ENCODE peak calls at places on chromosomes 5 and 9, in five cellular contexts. O is K562, T is SK-N-SH, V is GM12878, S is HepG2. A is an unnamed sample.

GRCh38 chr9:105150991-105151685 is 93.3 kb upstream of the SLC44A1 start:
- DNase-seq in S (no peak), O (no peak), T (no peak), V (no peak), A (no peak)

GRCh38 chr9:36864491-36865410 is 169.3 kb downstream of the PAX5 start:
- DNase-seq in O (no peak), T (no peak), S (no peak), V (no peak), A (no peak)

GRCh38 chr5:134091626-134092121 is 22.8 kb upstream of the TCF7 start:
- DNase-seq in O (no peak), T (no peak), S (peak; percentile 80), V (no peak), A (no peak)

GRCh38 chr5:134568761-134569725 is 43.6 kb downstream of the JADE2 start:
- DNase-seq in V (no peak), S (no peak), T (peak; percentile 87), O (no peak), A (no peak)

GRCh38 chr9:77011973-77012817 is 7.3 kb upstream of the FOXB2 start:
- DNase-seq in S (peak; percentile 20), V (no peak), T (peak; percentile 77), O (peak; percentile 59), A (no peak)

GRCh38 chr5:111834926-111835599 is 78.1 kb upstream of the NREP start:
- DNase-seq in T (no peak), O (no peak), S (no peak), V (no peak), A (no peak)

GRCh38 chr5:52740007-52740406 is 47.7 kb upstream of the ITGA1 start:
- DNase-seq in O (no peak), S (no peak), T (peak; percentile 12), V (no peak), A (no peak)

GRCh38 chr5:157870837-157871834 is 12.2 kb upstream of the CLINT1 start:
- DNase-seq in T (no peak), S (peak; percentile 20), O (no peak), V (no peak), A (no peak)

GRCh38 chr9:124264812-124265211 is 7.1 kb downstream of the NEK6 start:
- DNase-seq in S (no peak), T (no peak), V (peak; percentile 91), O (no peak), A (no peak)

DNA sequence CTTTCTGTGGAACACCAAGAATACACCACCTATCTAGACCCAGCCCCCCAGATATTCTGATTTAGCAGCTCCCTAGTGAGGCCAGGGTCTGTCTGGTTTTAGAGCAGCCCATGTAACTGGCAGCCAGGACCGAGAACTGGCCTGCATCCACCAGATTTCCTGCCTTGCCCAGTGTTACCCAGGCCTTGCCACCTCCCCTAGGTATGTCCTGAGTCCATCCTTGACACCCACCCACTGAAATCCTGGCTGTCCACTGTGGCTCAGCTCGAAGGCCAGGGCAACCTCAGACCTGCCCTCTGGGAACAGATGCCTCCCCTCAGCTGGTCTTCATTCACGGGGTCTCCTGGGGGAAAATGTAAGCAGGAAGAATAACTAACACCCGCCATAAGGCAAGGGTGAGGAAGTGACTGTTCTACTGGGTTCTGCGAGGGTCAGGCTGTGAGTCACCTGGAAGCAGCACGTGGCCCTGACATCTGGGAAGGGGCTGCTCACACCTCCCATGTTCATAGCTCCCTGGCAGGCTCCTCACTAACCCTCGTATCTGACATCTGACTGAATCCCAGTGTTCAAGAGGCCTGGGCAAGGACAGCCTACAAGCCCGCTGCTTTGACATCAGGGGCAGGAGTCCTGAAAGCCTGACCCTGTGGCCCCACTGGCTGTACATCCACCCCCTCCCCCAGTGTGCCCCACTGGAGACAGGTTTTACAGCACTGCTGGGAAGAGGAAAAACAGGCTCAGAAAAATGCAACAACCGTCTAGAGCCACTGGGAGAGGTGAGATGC is 72.7 kb downstream of the SEMA4D start:
- DNase-seq in V (no peak), T (no peak), O (no peak), S (no peak), A (no peak)
- H3K4me3 ChIP-seq in V (no peak overlapping the region), T (no peak overlapping the region), O (no peak overlapping the region), S (no peak overlapping the region), A (no peak overlapping the region)

DNA sequence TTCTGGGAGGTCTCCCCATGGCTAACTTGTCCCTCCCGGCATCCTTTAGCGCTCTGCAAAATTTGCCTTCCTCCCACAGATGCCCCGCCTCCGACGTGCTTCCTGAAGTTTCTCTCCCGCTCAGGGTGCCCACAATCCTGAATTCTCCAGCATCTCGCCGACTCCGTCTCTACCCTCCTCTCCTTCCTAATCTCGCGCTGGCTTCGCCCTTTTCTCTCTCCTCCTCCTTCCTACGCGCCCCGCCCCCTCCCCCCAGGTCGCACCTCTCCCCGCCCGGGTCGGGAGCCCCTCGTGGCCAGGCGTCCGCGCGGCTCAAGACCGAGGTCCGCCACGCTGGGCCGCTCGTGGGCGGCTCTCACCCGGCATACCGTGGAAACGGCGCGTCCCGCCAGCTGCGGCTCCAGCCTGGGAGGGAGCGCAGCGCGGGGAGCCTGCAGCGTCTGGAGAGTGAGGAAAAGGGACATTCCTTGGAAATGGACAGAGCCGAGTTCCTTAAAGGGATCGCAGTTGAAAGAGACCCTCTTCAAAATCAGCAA is 4.8 kb upstream of the IRX2 start:
- DNase-seq in O (no peak), V (no peak), S (no peak), T (no peak), A (peak; percentile 87)
- TF ChIP-seq CHD2 in O (no peak), V (no peak), S (no peak), T (no peak), A (peak; percentile 84)

GRCh38 chr5:139982157-139982974 is 60.7 kb downstream of the NRG2 start:
- DNase-seq in T (peak; percentile 32), O (peak; percentile 23), S (no peak), V (no peak), A (no peak)
- TF ChIP-seq SIN3A in T (peak; percentile 54), O (no peak), S (no peak), V (no peak), A (no peak)

GRCh38 chr9:27382308-27382707 is 85.4 kb upstream of the EQTN start:
- DNase-seq in V (no peak), S (no peak), O (no peak), T (no peak), A (no peak)

GRCh38 chr9:27379311-27380236 is 82.6 kb upstream of the EQTN start:
- DNase-seq in V (no peak), O (no peak), S (peak; percentile 12), T (no peak), A (no peak)

GRCh38 chr9:27377147-27377807 is 80.3 kb upstream of the EQTN start:
- DNase-seq in T (no peak), S (no peak), O (no peak), V (no peak), A (no peak)

GRCh38 chr9:27373851-27374250 is 76.9 kb upstream of the EQTN start:
- DNase-seq in T (no peak), S (no peak), O (no peak), V (no peak), A (no peak)

DNA sequence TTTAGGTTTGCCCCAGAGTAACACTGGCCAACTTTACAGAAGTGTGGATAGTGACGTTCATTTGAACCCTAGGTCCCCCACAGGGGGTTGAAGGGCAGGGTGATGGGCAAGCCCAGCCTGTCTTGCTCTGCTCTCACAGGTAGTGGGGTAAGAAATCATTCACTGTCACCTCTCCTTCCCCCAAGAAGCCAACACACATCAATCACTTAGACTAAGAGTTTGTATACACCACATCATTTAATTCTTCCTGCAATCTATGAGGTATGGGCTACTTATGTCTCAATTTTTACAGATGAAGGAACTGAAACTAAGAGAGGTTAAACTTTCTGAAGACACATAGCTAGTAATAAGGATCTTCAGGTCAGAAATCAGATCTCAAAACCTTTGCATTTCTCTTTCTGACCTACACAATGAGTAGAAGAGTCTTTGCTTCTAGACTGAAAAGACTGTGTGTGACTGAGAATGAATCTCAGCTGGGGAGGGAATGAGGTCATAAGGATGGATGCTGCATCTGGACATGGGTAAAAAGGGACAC is 80.9 kb upstream of the EQTN start:
- DNase-seq in T (no peak), V (peak; percentile 82), S (no peak), O (no peak), A (no peak)
- H3K4me3 ChIP-seq in T (no peak overlapping the region), V (no peak overlapping the region), S (no peak overlapping the region), O (no peak overlapping the region), A (no peak overlapping the region)

DNA sequence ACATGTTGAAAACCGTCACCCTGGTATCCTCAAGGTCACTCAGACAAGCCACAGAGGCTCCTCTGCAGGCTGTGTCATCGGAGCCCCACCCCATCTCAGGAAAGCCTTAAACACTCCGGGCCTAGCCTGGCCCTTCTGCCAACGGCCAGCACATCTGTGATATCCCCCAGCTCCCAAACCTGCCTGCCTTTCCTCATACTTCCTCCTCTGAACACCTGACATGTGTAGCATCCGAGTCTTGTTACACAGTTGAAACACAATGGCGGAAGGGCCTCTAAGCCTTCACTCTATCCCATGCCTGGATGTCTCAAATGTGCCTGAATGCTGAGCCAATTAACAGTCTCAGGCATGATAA is 32.9 kb upstream of the TGFBR1 start:
- DNase-seq in T (no peak), V (no peak), S (no peak), O (peak; percentile 36), A (no peak)
- TF ChIP-seq CHD2 in T (no peak), V (no peak), S (no peak), O (no peak), A (no peak)